ENCODE peak calls at places on chromosomes 2 and 18, in five cellular contexts. D is body of pancreas, W is fibroblast of lung, U is endodermal cell, N is aorta. T is an unnamed sample.

GRCh38 chr2:73979686-73980085 is 5.0 kb upstream of the TET3 start:
- DNase-seq in D (no peak), W (peak), U (no peak), N (no peak), T (no peak)

GRCh38 chr2:169089182-169089581 is 19.8 kb downstream of the DHRS9 start:
- DNase-seq in D (no peak), W (no peak), U (no peak), N (no peak), T (no peak)

GRCh38 chr2:216634317-216635148 is 1.3 kb downstream of the IGFBP2 start:
- DNase-seq in D (no peak), W (no peak), U (peak), N (no peak), T (peak)

GRCh38 chr2:31213883-31214637 is 3.3 kb downstream of the CAPN14 start:
- DNase-seq in D (no peak), W (no peak), U (no peak), N (no peak), T (no peak)

GRCh38 chr2:66526171-66526570 is 91.2 kb downstream of the MEIS1 start:
- DNase-seq in D (peak), W (no peak), U (no peak), N (no peak), T (no peak)

GRCh38 chr2:163367825-163368582 is 367.8 kb downstream of the FIGN start:
- DNase-seq in D (no peak), W (no peak), U (no peak), N (no peak), T (no peak)

GRCh38 chr2:204325468-204325867 is 219.8 kb upstream of the PARD3B start:
- DNase-seq in D (peak), W (peak), U (peak), N (no peak), T (peak)

GRCh38 chr18:6719098-6719913 is 10.2 kb upstream of the ARHGAP28 start:
- DNase-seq in D (no peak), W (no peak), U (no peak), N (no peak), T (no peak)

GRCh38 chr2:146837857-146838256 is 1007.0 kb upstream of the ACVR2A start:
- DNase-seq in D (no peak), W (no peak), U (no peak), N (no peak), T (no peak)

GRCh38 chr18:23828426-23828825 is 139.2 kb downstream of the LAMA3 start:
- DNase-seq in D (no peak), W (peak), U (no peak), N (no peak), T (no peak)

GRCh38 chr2:12980817-12981216 is 264.1 kb downstream of the TRIB2 start:
- DNase-seq in D (no peak), W (no peak), U (peak), N (no peak), T (no peak)

GRCh38 chr18:41982942-41983660 is 28.1 kb downstream of the PIK3C3 start:
- DNase-seq in D (no peak), W (no peak), U (no peak), N (no peak), T (no peak)

GRCh38 chr2:1373794-1374193 is 39.5 kb upstream of the TPO start:
- DNase-seq in D (no peak), W (no peak), U (no peak), N (no peak), T (no peak)

GRCh38 chr2:1993711-1994682 is 249.7 kb upstream of the PXDN start:
- DNase-seq in D (no peak), W (peak), U (peak), N (no peak), T (no peak)

GRCh38 chr2:96146151-96146880 is 1.1 kb upstream of the DUSP2 start:
- DNase-seq in D (peak), W (no peak), U (peak), N (peak), T (peak)

GRCh38 chr2:85892216-85892944 is 3.6 kb upstream of the ST3GAL5 start:
- DNase-seq in D (no peak), W (no peak), U (no peak), N (no peak), T (no peak)

GRCh38 chr2:63051795-63052333 is 1.2 kb downstream of the OTX1 start:
- DNase-seq in D (no peak), W (no peak), U (peak), N (no peak), T (no peak)

GRCh38 chr2:177322801-177323261 is 58.3 kb upstream of the NFE2L2 start:
- DNase-seq in D (peak), W (no peak), U (no peak), N (no peak), T (peak)

GRCh38 chr2:219159771-219160185 is 837 bp downstream of the NHEJ1 start:
- DNase-seq in D (no peak), W (no peak), U (no peak), N (no peak), T (no peak)

GRCh38 chr2:182980115-182980514 is 58.1 kb downstream of the NCKAP1 start:
- DNase-seq in D (no peak), W (peak), U (no peak), N (no peak), T (no peak)

GRCh38 chr2:209986405-209986804 is 16.0 kb upstream of the RPE start:
- DNase-seq in D (no peak), W (no peak), U (no peak), N (no peak), T (no peak)

GRCh38 chr2:241842620-241843211 is 16.0 kb downstream of the PDCD1 start:
- DNase-seq in D (peak), W (no peak), U (peak), N (peak), T (peak)

GRCh38 chr2:185978634-185979405 is 240.2 kb downstream of the FSIP2 start:
- DNase-seq in D (no peak), W (peak), U (no peak), N (no peak), T (no peak)

GRCh38 chr2:45212953-45213635 is 203.8 kb upstream of the SIX2 start:
- DNase-seq in D (no peak), W (peak), U (no peak), N (no peak), T (no peak)

GRCh38 chr2:19677215-19677777 is 224.5 kb downstream of the TTC32 start:
- DNase-seq in D (no peak), W (no peak), U (no peak), N (no peak), T (no peak)

GRCh38 chr2:63189026-63189425 is 138.4 kb downstream of the OTX1 start:
- DNase-seq in D (peak), W (peak), U (peak), N (no peak), T (peak)

GRCh38 chr2:218344090-218344754 is 12.4 kb upstream of the CATIP start:
- DNase-seq in D (no peak), W (no peak), U (no peak), N (no peak), T (no peak)

GRCh38 chr18:62301322-62301721 is 23.8 kb upstream of the TNFRSF11A start:
- DNase-seq in D (no peak), W (no peak), U (no peak), N (no peak), T (no peak)

GRCh38 chr18:74333091-74333490 is 17.5 kb downstream of the C18orf63 start:
- DNase-seq in D (no peak), W (no peak), U (no peak), N (no peak), T (no peak)

GRCh38 chr2:236570081-236570979 is 705 bp downstream of the ACKR3 start:
- DNase-seq in D (no peak), W (no peak), U (peak), N (no peak), T (no peak)
- H3K27ac ChIP-seq in D (peak), W (no peak), U (peak), N (peak), T (peak)

GRCh38 chr2:64327129-64327509 is 126.8 kb upstream of the LGALSL start:
- DNase-seq in D (no peak), W (no peak), U (no peak), N (no peak), T (no peak)

GRCh38 chr2:64327510-64328414 is 126.2 kb upstream of the LGALSL start:
- DNase-seq in D (peak), W (peak), U (peak), N (peak), T (peak)

GRCh38 chr2:64325852-64326577 is 127.9 kb upstream of the LGALSL start:
- DNase-seq in D (no peak), W (no peak), U (no peak), N (no peak), T (peak)

GRCh38 chr2:64325477-64325851 is 128.5 kb upstream of the LGALSL start:
- DNase-seq in D (no peak), W (no peak), U (no peak), N (no peak), T (no peak)

GRCh38 chr2:64326578-64327050 is 127.3 kb upstream of the LGALSL start:
- DNase-seq in D (no peak), W (no peak), U (no peak), N (no peak), T (no peak)
- H3K27ac ChIP-seq in D (no peak), W (no peak), U (no peak), N (no peak), T (peak)

DNA sequence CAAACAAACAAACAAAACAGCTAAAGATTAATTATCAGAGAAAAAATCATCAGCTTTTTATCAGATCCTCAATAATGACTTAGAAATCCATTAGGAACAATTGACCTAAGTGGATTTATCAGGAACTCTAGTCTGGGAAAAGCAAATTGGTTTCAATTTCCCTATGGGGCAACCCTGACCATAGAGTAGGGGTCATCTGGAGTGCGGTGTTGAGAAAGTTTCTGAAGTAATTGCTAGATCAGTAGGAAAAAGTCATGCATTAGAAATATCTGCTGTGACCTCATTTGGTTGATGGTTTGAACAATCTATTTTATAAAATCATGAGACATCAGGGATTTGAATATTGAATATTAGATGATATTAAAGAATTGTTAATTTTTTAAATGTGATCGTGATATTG is 507.9 kb downstream of the TXNL1 start:
- DNase-seq in D (no peak), W (no peak), U (no peak), N (no peak), T (no peak)
- H3K27ac ChIP-seq in D (no peak), W (no peak), U (no peak), N (no peak), T (no peak)

GRCh38 chr2:8549942-8550341 is 131.9 kb upstream of the ID2 start:
- DNase-seq in D (no peak), W (no peak), U (no peak), N (peak), T (no peak)

GRCh38 chr2:8549273-8549922 is 132.5 kb upstream of the ID2 start:
- DNase-seq in D (no peak), W (no peak), U (peak), N (peak), T (peak)

GRCh38 chr2:8551622-8552074 is 130.2 kb upstream of the ID2 start:
- DNase-seq in D (no peak), W (no peak), U (peak), N (peak), T (peak)

GRCh38 chr2:8550932-8551621 is 130.8 kb upstream of the ID2 start:
- DNase-seq in D (no peak), W (no peak), U (no peak), N (peak), T (peak)

GRCh38 chr2:8550481-8550880 is 131.4 kb upstream of the ID2 start:
- DNase-seq in D (no peak), W (no peak), U (peak), N (peak), T (no peak)
- H3K27ac ChIP-seq in D (no peak), W (no peak), U (no peak), N (no peak), T (no peak)

GRCh38 chr2:23436346-23437099 is 51.5 kb downstream of the KLHL29 start:
- DNase-seq in D (no peak), W (no peak), U (peak), N (peak), T (no peak)

GRCh38 chr2:23433282-23433681 is 48.3 kb downstream of the KLHL29 start:
- DNase-seq in D (no peak), W (no peak), U (no peak), N (no peak), T (no peak)

GRCh38 chr2:23434721-23435121 is 49.7 kb downstream of the KLHL29 start:
- DNase-seq in D (no peak), W (peak), U (no peak), N (peak), T (no peak)

GRCh38 chr2:23432531-23432930 is 47.6 kb downstream of the KLHL29 start:
- DNase-seq in D (no peak), W (no peak), U (peak), N (peak), T (no peak)

GRCh38 chr2:23435250-23436035 is 50.5 kb downstream of the KLHL29 start:
- DNase-seq in D (no peak), W (no peak), U (no peak), N (no peak), T (no peak)
- H3K27ac ChIP-seq in D (no peak), W (no peak), U (no peak), N (no peak), T (peak)

GRCh38 chr2:172906401-172906811 is 169.2 kb upstream of the MAP3K20 start:
- DNase-seq in D (no peak), W (no peak), U (peak), N (no peak), T (no peak)

GRCh38 chr2:172901913-172902312 is 166.3 kb downstream of the RAPGEF4 start:
- DNase-seq in D (no peak), W (no peak), U (no peak), N (no peak), T (no peak)

GRCh38 chr2:172896541-172897144 is 161.0 kb downstream of the RAPGEF4 start:
- DNase-seq in D (no peak), W (no peak), U (no peak), N (no peak), T (no peak)

GRCh38 chr2:172900871-172901270 is 165.2 kb downstream of the RAPGEF4 start:
- DNase-seq in D (no peak), W (no peak), U (no peak), N (no peak), T (no peak)
- H3K27ac ChIP-seq in D (no peak), W (no peak), U (no peak), N (no peak), T (no peak)

DNA sequence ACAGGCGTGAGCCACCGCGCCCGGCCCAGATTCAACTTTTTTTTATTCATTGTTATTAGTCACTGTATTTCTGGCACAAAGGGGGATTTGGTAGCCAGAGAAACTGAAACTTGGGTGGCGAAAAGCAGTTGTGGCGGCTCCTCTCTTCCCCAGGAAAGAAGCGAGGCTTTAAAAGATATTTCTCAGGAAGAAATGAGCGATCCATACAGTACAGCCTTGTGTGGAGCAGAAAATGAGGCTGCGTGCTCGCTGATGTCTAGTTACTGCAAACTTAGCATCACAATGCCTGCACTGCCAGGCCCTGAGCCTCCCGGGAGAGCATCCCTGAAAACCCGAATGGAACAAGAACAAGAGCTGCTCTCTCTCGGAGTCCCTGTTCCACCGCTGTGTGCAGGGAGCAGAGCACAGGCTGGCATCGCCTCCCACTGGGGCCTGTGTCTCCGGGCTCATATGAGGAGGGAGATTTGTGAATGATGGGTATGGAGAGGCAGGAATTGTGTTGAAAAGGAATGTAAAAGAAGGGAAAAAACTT is 234.0 kb downstream of the ZNF516 start:
- DNase-seq in D (no peak), W (no peak), U (no peak), N (no peak), T (no peak)
- H3K27ac ChIP-seq in D (no peak), W (no peak), U (peak), N (no peak), T (no peak)

GRCh38 chr2:207129821-207130220 is 35.9 kb downstream of the KLF7 start:
- DNase-seq in D (no peak), W (no peak), U (no peak), N (no peak), T (no peak)
- H3K27ac ChIP-seq in D (no peak), W (no peak), U (no peak), N (no peak), T (no peak)

T was measured in transverse colon.